ENCODE peak calls at places on chromosomes 13 and 19, in seven cellular contexts. O is prostate gland, C is endothelial cell of umbilical vein, M is breast epithelium, W is heart left ventricle, K is suprapubic skin, I is uterus. Q is an unnamed sample.

GRCh38 chr19:8145969-8146368 is 3.4 kb downstream of the FBN3 start:
- DNase-seq in K (no peak), W (no peak), C (no peak), M (no peak), I (no peak), O (no peak), Q (no peak)

GRCh38 chr19:3440082-3440481 is 40.2 kb downstream of the SMIM24 start:
- DNase-seq in O (no peak), C (no peak), M (no peak), W (no peak), I (no peak), K (no peak), Q (no peak)

GRCh38 chr19:14616310-14616870 is 33.5 kb downstream of the CLEC17A start:
- DNase-seq in C (no peak), W (no peak), O (no peak), I (no peak), K (no peak), M (no peak), Q (no peak)

GRCh38 chr19:50244695-50245094 is 41.3 kb downstream of the MYH14 start:
- DNase-seq in C (no peak), W (no peak), M (no peak), K (no peak), O (no peak), I (no peak), Q (no peak)

GRCh38 chr13:30142502-30143211 is 164.7 kb downstream of the KATNAL1 start:
- DNase-seq in O (peak), W (no peak), M (peak), I (peak), C (peak), K (peak), Q (no peak)

GRCh38 chr19:46133101-46133627 is 8.7 kb upstream of the IGFL3 start:
- DNase-seq in C (peak), I (peak), K (no peak), O (peak), M (peak), W (peak), Q (peak)

GRCh38 chr19:10018219-10018618 is 4.9 kb downstream of the RDH8 start:
- DNase-seq in W (no peak), M (no peak), C (no peak), O (no peak), K (no peak), I (no peak), Q (no peak)

GRCh38 chr13:51330741-51331140 is 8.8 kb upstream of the SERPINE3 start:
- DNase-seq in K (no peak), C (no peak), I (no peak), O (no peak), W (no peak), M (peak), Q (no peak)

GRCh38 chr13:95627590-95627989 is 16.9 kb downstream of the DZIP1 start:
- DNase-seq in K (no peak), M (no peak), I (no peak), W (no peak), O (no peak), C (no peak), Q (no peak)

GRCh38 chr13:103140001-103140671 is 73.9 kb upstream of the SLC10A2 start:
- DNase-seq in W (no peak), C (no peak), M (no peak), O (peak), I (no peak), K (no peak), Q (no peak)

GRCh38 chr13:51397262-51397933 is 55.4 kb downstream of the INTS6 start:
- DNase-seq in I (peak), M (peak), K (peak), O (peak), C (no peak), W (no peak), Q (peak)

GRCh38 chr19:7478843-7479227 is 10.0 kb downstream of the PEX11G start:
- DNase-seq in I (no peak), M (no peak), K (no peak), O (no peak), W (no peak), C (no peak), Q (no peak)

GRCh38 chr19:58054792-58055482 is 4.1 kb upstream of the ZNF135 start:
- DNase-seq in W (peak), I (peak), O (no peak), M (peak), C (no peak), K (no peak), Q (no peak)

GRCh38 chr19:10946964-10947657 is 13.7 kb upstream of the SMARCA4 start:
- DNase-seq in W (no peak), K (no peak), M (no peak), O (no peak), C (no peak), I (no peak), Q (no peak)

GRCh38 chr19:40718774-40719391 is 2.0 kb downstream of the ITPKC start:
- DNase-seq in W (peak), C (peak), K (peak), M (peak), I (peak), O (peak), Q (peak)

GRCh38 chr13:60701919-60702318 is 304.9 kb downstream of the TDRD3 start:
- DNase-seq in M (no peak), C (no peak), W (no peak), K (no peak), I (no peak), O (no peak), Q (no peak)

GRCh38 chr19:10368101-10368803 is 12.1 kb downstream of the TYK2 start:
- DNase-seq in C (no peak), O (no peak), K (no peak), M (no peak), I (no peak), W (no peak), Q (no peak)

GRCh38 chr13:51764184-51765141 is 39.5 kb downstream of the DHRS12 start:
- DNase-seq in I (peak), M (peak), W (peak), C (peak), O (no peak), K (peak), Q (peak)

GRCh38 chr19:49347835-49348234 is 12.6 kb downstream of the CD37 start:
- DNase-seq in O (no peak), C (peak), I (peak), M (no peak), K (no peak), W (no peak), Q (no peak)

GRCh38 chr13:79782541-79783216 is 301.7 kb downstream of the NDFIP2 start:
- DNase-seq in W (peak), M (peak), O (peak), K (no peak), C (peak), I (no peak), Q (no peak)

GRCh38 chr13:91544723-91545122 is 146.3 kb downstream of the GPC5 start:
- DNase-seq in K (no peak), W (no peak), M (no peak), O (no peak), C (no peak), I (no peak), Q (no peak)

GRCh38 chr13:79541426-79542049 is 60.6 kb downstream of the NDFIP2 start:
- DNase-seq in M (no peak), O (peak), K (no peak), I (no peak), W (no peak), C (peak), Q (no peak)

GRCh38 chr19:41328157-41328817 is 18.3 kb downstream of the CCDC97 start:
- DNase-seq in O (no peak), W (no peak), I (no peak), C (peak), M (no peak), K (no peak), Q (no peak)

GRCh38 chr19:39502640-39503417 is 4.1 kb downstream of the DLL3 start:
- DNase-seq in C (peak), O (no peak), K (no peak), W (peak), I (no peak), M (no peak), Q (peak)

GRCh38 chr13:95676100-95676774 is 702 bp upstream of the DNAJC3 start:
- DNase-seq in K (no peak), I (no peak), C (peak), W (no peak), O (peak), M (peak), Q (peak)

GRCh38 chr13:24540236-24541126 is 27.9 kb upstream of the PARP4 start:
- DNase-seq in I (no peak), C (peak), W (no peak), O (no peak), M (no peak), K (no peak), Q (no peak)

GRCh38 chr19:55376381-55376933 is at the start of gene TMEM190:
- DNase-seq in C (no peak), I (no peak), M (no peak), W (no peak), O (no peak), K (no peak), Q (no peak)

GRCh38 chr19:28422791-28423650 is 789.9 kb downstream of the UQCRFS1 start:
- DNase-seq in I (no peak), W (no peak), C (no peak), K (no peak), O (no peak), M (no peak), Q (no peak)

GRCh38 chr13:108929532-108929931 is 300.1 kb downstream of the MYO16 start:
- DNase-seq in O (no peak), M (no peak), I (no peak), W (no peak), K (no peak), C (no peak), Q (no peak)

GRCh38 chr19:15297416-15298224 is 34.7 kb downstream of the BRD4 start:
- DNase-seq in W (no peak), O (peak), C (no peak), K (no peak), I (no peak), M (no peak), Q (no peak)

GRCh38 chr19:44111910-44112463 is 1.2 kb upstream of the ZNF225 start:
- DNase-seq in I (no peak), C (peak), K (no peak), M (no peak), W (no peak), O (no peak), Q (no peak)

GRCh38 chr19:45323671-45324081 is 1.0 kb upstream of the CKM start:
- DNase-seq in C (no peak), K (no peak), I (no peak), O (no peak), W (peak), M (no peak), Q (no peak)

GRCh38 chr13:58843567-58843966 is 1212.0 kb downstream of the PCDH17 start:
- DNase-seq in C (no peak), I (no peak), W (no peak), K (no peak), O (no peak), M (no peak), Q (no peak)

GRCh38 chr13:33789757-33790156 is 28.2 kb upstream of the RFC3 start:
- DNase-seq in W (no peak), M (no peak), K (no peak), I (no peak), O (no peak), C (no peak), Q (no peak)
- H3K4me3 ChIP-seq in W (no peak), M (no peak), K (no peak), I (no peak), O (no peak), C (no peak), Q (no peak)

DNA sequence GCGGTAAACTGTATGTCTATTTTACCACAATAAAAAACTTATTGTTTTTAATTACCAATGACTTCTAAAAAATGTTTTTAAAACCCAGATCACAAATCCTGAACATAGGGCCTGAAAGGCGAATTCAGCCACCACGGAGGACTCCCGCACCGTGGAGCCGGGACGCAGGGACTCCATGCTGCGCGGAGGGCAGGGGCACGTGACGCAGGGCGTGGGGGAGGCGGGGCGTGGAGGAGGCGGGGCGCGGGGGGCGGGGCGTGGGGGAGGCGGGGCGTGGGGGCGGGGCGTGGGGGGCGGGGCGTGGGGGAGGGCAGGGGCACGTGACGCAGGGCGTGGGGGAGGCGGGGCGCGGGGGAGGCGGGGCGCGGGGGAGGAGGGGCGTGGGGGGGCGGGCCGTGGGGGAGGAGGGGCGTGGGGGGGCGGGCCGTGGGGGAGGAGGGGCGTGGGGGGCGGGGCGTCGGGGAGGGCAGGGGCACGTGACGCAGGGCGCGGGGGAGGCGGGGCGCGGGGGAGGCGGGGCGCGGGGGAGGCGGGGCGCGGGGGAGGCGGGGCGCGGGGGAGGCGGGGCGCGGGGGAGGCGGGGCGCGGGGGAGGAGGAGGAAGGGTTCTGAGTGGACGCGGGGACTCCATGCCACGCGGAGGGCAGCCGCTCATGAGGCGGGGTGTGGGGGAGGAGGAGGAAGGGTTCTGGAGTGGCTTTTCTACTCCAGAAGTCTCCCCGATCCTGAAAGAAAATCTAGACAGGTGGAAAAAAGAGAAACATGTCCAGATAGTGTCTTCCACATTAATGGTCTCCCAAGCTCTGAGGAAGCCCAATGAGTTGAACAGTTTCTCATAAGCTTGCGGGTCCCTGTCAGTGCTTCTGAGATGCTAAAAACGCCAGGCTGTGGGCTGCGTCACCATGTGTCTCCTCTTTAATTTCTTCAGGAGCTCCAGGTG is 4.4 kb upstream of the PROZ start:
- DNase-seq in W (peak), C (peak), I (peak), K (peak), O (peak), M (peak), Q (peak)
- TF ChIP-seq CTCF in W (no peak), C (no peak), I (no peak), K (no peak), O (no peak), M (no peak), Q (no peak)

DNA sequence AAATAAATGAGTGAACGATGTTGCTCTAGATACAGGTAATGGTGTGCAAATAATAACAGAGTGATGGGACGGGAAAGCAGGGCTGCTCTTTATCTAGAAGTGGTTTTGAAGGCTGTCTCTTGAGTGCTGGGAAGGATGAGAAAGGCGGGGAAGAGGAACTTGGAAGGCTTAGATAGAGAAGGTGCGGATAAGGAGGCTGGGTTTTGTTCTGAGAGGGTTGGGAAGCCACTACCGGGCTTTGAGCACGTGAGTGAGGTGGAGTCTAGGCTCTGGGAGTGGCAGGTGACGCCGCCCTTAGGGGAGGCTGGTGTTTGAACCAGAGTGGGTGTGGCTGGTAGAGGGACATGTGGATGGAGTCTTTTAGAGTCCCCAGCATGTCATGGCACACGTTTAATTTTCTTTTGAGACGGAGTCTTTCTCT is 811 bp downstream of the ARMC6 start:
- DNase-seq in M (no peak), W (no peak), K (no peak), I (no peak), O (peak), C (peak), Q (peak)
- TF ChIP-seq POLR2A in M (no peak), W (no peak), K (no peak), I (no peak), O (no peak), C (no peak), Q (no peak)

GRCh38 chr19:1807030-1807694 is 4.9 kb downstream of the ATP8B3 start:
- DNase-seq in O (no peak), K (peak), I (no peak), C (no peak), M (no peak), W (no peak), Q (no peak)
- H3K4me3 ChIP-seq in O (no peak), K (no peak), I (no peak), C (no peak), M (no peak), W (no peak), Q (no peak)

GRCh38 chr13:40016953-40017660 is 361.6 kb downstream of the COG6 start:
- DNase-seq in I (no peak), M (no peak), W (no peak), O (no peak), C (peak), K (no peak), Q (no peak)

GRCh38 chr13:40013554-40013953 is 358.1 kb downstream of the COG6 start:
- DNase-seq in M (no peak), K (no peak), O (no peak), I (no peak), C (no peak), W (no peak), Q (no peak)

GRCh38 chr13:40017662-40018262 is 362.3 kb downstream of the COG6 start:
- DNase-seq in C (no peak), I (no peak), K (no peak), W (no peak), O (no peak), M (no peak), Q (no peak)
- TF ChIP-seq CTCF in C (no peak), I (no peak), K (no peak), W (no peak), O (no peak), M (no peak), Q (no peak)

GRCh38 chr13:99367663-99368448 is 60.7 kb upstream of the GPR183 start:
- DNase-seq in W (no peak), M (no peak), I (no peak), C (no peak), K (no peak), O (no peak), Q (peak)

GRCh38 chr13:99363949-99364348 is 56.8 kb upstream of the GPR183 start:
- DNase-seq in O (no peak), M (no peak), I (no peak), K (no peak), C (no peak), W (no peak), Q (no peak)

GRCh38 chr13:99367106-99367616 is 60.0 kb upstream of the GPR183 start:
- DNase-seq in O (no peak), K (no peak), C (no peak), I (no peak), W (no peak), M (no peak), Q (peak)

GRCh38 chr13:99363391-99363790 is 56.2 kb upstream of the GPR183 start:
- DNase-seq in I (no peak), M (no peak), C (no peak), K (no peak), W (no peak), O (no peak), Q (peak)

GRCh38 chr13:99366075-99366987 is 59.1 kb upstream of the GPR183 start:
- DNase-seq in O (no peak), C (no peak), I (no peak), M (no peak), W (no peak), K (no peak), Q (peak)
- TF ChIP-seq POLR2A in O (no peak), C (no peak), I (no peak), M (no peak), W (no peak), K (no peak), Q (no peak)

DNA sequence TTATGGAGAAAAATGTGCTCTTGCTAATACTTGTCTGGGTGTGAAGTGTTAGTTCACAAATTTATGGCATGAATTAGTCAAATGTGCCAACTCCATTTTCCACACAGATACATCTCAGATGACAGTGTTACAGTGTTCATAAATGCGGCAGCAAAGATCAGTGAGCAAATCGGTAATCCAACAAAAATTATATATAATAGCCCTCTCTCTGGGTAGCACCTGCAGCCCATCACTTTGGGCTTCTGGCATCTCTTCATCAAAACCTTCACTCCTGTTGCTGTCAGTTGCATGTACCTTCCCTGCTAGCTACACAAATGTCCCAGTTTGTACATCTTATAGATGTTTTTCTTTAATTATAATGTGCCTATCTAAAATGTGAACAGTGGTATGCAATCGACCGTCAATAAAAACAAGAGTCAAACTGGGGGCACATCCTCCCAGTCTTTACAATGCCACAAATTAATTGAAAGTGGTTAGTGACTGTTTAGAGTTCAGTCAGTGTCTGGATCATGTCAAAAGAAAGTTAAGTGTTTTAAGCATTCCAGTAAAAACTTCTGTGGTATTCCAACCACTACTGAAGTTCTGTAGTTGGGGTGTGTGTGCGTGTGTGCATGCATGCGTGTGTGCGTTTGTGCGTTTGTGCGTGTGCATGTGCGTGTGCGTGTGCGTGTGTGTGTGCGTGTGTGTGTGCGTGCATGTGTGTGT is 448.9 kb downstream of the DCT start:
- DNase-seq in O (no peak), M (no peak), I (no peak), W (no peak), C (no peak), K (no peak), Q (no peak)
- H3K4me3 ChIP-seq in O (no peak), M (no peak), I (no peak), W (no peak), C (no peak), K (no peak), Q (no peak)

GRCh38 chr13:112442483-112443090 is 66.4 kb downstream of the SPACA7 start:
- DNase-seq in M (no peak), K (no peak), C (no peak), O (no peak), I (no peak), W (no peak), Q (peak)

GRCh38 chr13:112441779-112442310 is 65.7 kb downstream of the SPACA7 start:
- DNase-seq in W (no peak), O (no peak), M (no peak), C (no peak), K (no peak), I (no peak), Q (peak)

GRCh38 chr13:112444416-112445399 is 68.6 kb downstream of the SPACA7 start:
- DNase-seq in K (no peak), M (peak), O (no peak), W (no peak), C (no peak), I (no peak), Q (peak)

GRCh38 chr13:112444001-112444311 is 67.8 kb downstream of the SPACA7 start:
- DNase-seq in K (no peak), I (no peak), M (peak), C (peak), W (peak), O (peak), Q (no peak)

GRCh38 chr13:112443191-112444000 is 67.2 kb downstream of the SPACA7 start:
- DNase-seq in W (no peak), K (no peak), M (no peak), I (no peak), O (no peak), C (no peak), Q (no peak)
- TF ChIP-seq CTCF in W (no peak), K (no peak), M (no peak), I (no peak), O (peak), C (no peak), Q (no peak)

GRCh38 chr19:507286-508203 is at the start of gene TPGS1:
- DNase-seq in K (no peak), W (peak), I (peak), M (peak), C (no peak), O (peak), Q (peak)

GRCh38 chr19:508204-509150 is 1.2 kb downstream of the TPGS1 start:
- DNase-seq in I (no peak), C (no peak), W (no peak), K (no peak), O (no peak), M (no peak), Q (no peak)

GRCh38 chr19:504634-505033 is 2.7 kb upstream of the TPGS1 start:
- DNase-seq in W (no peak), I (no peak), M (no peak), O (no peak), C (no peak), K (no peak), Q (no peak)

GRCh38 chr19:510606-511100 is 3.4 kb downstream of the TPGS1 start:
- DNase-seq in M (no peak), C (peak), O (no peak), I (peak), K (peak), W (peak), Q (no peak)

GRCh38 chr19:506404-507285 is 652 bp upstream of the TPGS1 start:
- DNase-seq in W (peak), I (peak), O (peak), K (peak), C (peak), M (peak), Q (no peak)
- TF ChIP-seq POLR2A in W (no peak), I (peak), O (peak), K (no peak), C (no peak), M (no peak), Q (no peak)